ENCODE peak calls at places on chromosome 10, in seven cellular contexts. O is heart left ventricle; T is central memory CD8-positive, alpha-beta T cell; I is activated CD4-positive, alpha-beta T cell treated with anti-CD3 and anti-CD28 coated beads for 36 hours; E is foreskin keratinocyte; U is effector memory CD8-positive, alpha-beta T cell; J is heart right ventricle. P is an unnamed sample.

GRCh38 chr10:100045592-100045991 is 35.8 kb upstream of the DNMBP start:
- ATAC-seq in O (no peak), U (no peak), J (no peak), I (no peak), T (no peak), E (no peak), P (no peak)

GRCh38 chr10:27637601-27638000 is 108.0 kb downstream of the MKX start:
- ATAC-seq in J (no peak), I (no peak), O (no peak), T (no peak), E (no peak), U (no peak), P (no peak)

GRCh38 chr10:17847586-17848296 is 38.6 kb downstream of the MRC1 start:
- ATAC-seq in E (peak; percentile 45), I (peak; percentile 19), O (no peak), T (no peak), U (peak; percentile 39), J (peak; percentile 35), P (no peak)

GRCh38 chr10:45428611-45429510 is 54.8 kb downstream of the ALOX5 start:
- ATAC-seq in U (no peak), E (no peak), J (no peak), I (no peak), O (no peak), T (no peak), P (no peak)

GRCh38 chr10:35577915-35578607 is 27.1 kb upstream of the GJD4 start:
- ATAC-seq in O (peak; percentile 46), U (no peak), T (no peak), I (no peak), E (no peak), J (no peak), P (no peak)

GRCh38 chr10:70296406-70296899 is 12.6 kb upstream of the NPFFR1 start:
- ATAC-seq in I (no peak), E (peak; percentile 94), T (no peak), U (no peak), J (peak; percentile 99), O (peak; percentile 99), P (peak; percentile 99)

GRCh38 chr10:32105782-32106382 is 49.7 kb upstream of the KIF5B start:
- ATAC-seq in I (no peak), E (no peak), T (no peak), U (no peak), O (no peak), J (no peak), P (no peak)

GRCh38 chr10:104521901-104522827 is 118.9 kb upstream of the SORCS3 start:
- ATAC-seq in T (no peak), I (no peak), E (no peak), U (no peak), O (peak; percentile 80), J (peak; percentile 43), P (no peak)

GRCh38 chr10:79340646-79341244 is 6.5 kb upstream of the PPIF start:
- ATAC-seq in I (no peak), T (no peak), O (no peak), E (no peak), U (no peak), J (no peak), P (peak; percentile 14)

GRCh38 chr10:124042656-124043309 is 50.6 kb downstream of the CHST15 start:
- ATAC-seq in J (no peak), I (no peak), O (no peak), E (no peak), T (no peak), U (no peak), P (no peak)

GRCh38 chr10:125041856-125042506 is 100.1 kb downstream of the ZRANB1 start:
- ATAC-seq in T (no peak), I (no peak), O (no peak), E (no peak), U (no peak), J (no peak), P (no peak)

GRCh38 chr10:121236621-121237020 is 361.6 kb downstream of the FGFR2 start:
- ATAC-seq in J (no peak), U (no peak), E (peak; percentile 15), T (no peak), O (no peak), I (no peak), P (no peak)

GRCh38 chr10:89281606-89282395 is 20.0 kb upstream of the IFIT2 start:
- ATAC-seq in O (no peak), T (no peak), U (no peak), E (no peak), I (no peak), J (no peak), P (no peak)

GRCh38 chr10:33334170-33334838 is at the start of gene NRP1:
- ATAC-seq in E (peak; percentile 1), T (peak; percentile 31), O (no peak), I (no peak), J (peak; percentile 16), U (peak; percentile 45), P (peak; percentile 1)

GRCh38 chr10:114208351-114208750 is 29.2 kb downstream of the TDRD1 start:
- ATAC-seq in U (no peak), I (no peak), E (no peak), O (peak; percentile 66), J (no peak), T (no peak), P (no peak)

GRCh38 chr10:63866075-63866746 is 345.0 kb downstream of the REEP3 start:
- ATAC-seq in I (peak; percentile 81), U (peak; percentile 73), E (peak; percentile 86), O (peak; percentile 62), J (peak; percentile 43), T (peak; percentile 52), P (peak; percentile 60)

GRCh38 chr10:47256753-47257336 is 43.2 kb upstream of the GDF10 start:
- ATAC-seq in T (no peak), O (no peak), I (peak; percentile 9), E (peak; percentile 18), U (peak; percentile 39), J (no peak), P (no peak)

GRCh38 chr10:88534072-88534665 is 48.9 kb downstream of the RNLS start:
- ATAC-seq in J (no peak), T (no peak), U (no peak), O (no peak), E (no peak), I (no peak), P (no peak)

GRCh38 chr10:13977861-13978843 is 352.6 kb downstream of the FRMD4A start:
- ATAC-seq in T (no peak), J (no peak), E (no peak), O (no peak), U (no peak), I (no peak), P (peak; percentile 77)

GRCh38 chr10:118840071-118840775 is 85.5 kb upstream of the CACUL1 start:
- ATAC-seq in J (no peak), T (no peak), O (no peak), I (peak; percentile 97), U (no peak), E (peak; percentile 85), P (no peak)

GRCh38 chr10:71984798-71985388 is 20.7 kb downstream of the CHST3 start:
- ATAC-seq in J (no peak), U (no peak), E (no peak), T (no peak), O (no peak), I (peak; percentile 40), P (no peak)

GRCh38 chr10:34816067-34817002 is 1.2 kb upstream of the PARD3 start:
- ATAC-seq in U (no peak), O (no peak), T (no peak), E (peak; percentile 11), I (no peak), J (no peak), P (no peak)

GRCh38 chr10:80924063-80924952 is 386.6 kb downstream of the SH2D4B start:
- ATAC-seq in E (peak; percentile 77), O (no peak), I (no peak), U (no peak), J (peak; percentile 43), T (no peak), P (no peak)

GRCh38 chr10:2012209-2012608 is 274.9 kb upstream of the ADARB2 start:
- ATAC-seq in I (no peak), E (no peak), T (no peak), O (peak; percentile 42), U (no peak), J (no peak), P (no peak)

GRCh38 chr10:110637558-110638053 is 6.5 kb upstream of the RBM20 start:
- ATAC-seq in U (no peak), T (no peak), J (no peak), E (no peak), I (no peak), O (no peak), P (no peak)

GRCh38 chr10:62394556-62395018 is 20.4 kb downstream of the ZNF365 start:
- ATAC-seq in U (no peak), E (no peak), O (no peak), I (no peak), T (no peak), J (no peak), P (no peak)

GRCh38 chr10:91800192-91800591 is 2.0 kb downstream of the TNKS2 start:
- ATAC-seq in O (no peak), I (no peak), E (no peak), J (no peak), U (no peak), T (no peak), P (no peak)

GRCh38 chr10:112359606-112360307 is 14.2 kb upstream of the ACSL5 start:
- ATAC-seq in U (no peak), I (no peak), E (no peak), J (no peak), O (no peak), T (no peak), P (no peak)

GRCh38 chr10:22534849-22535604 is 179.4 kb downstream of the PIP4K2A start:
- ATAC-seq in J (no peak), T (no peak), U (no peak), O (peak; percentile 60), I (no peak), E (no peak), P (no peak)

GRCh38 chr10:113639966-113640365 is 23.9 kb downstream of the NRAP start:
- ATAC-seq in U (no peak), T (no peak), I (no peak), E (no peak), O (no peak), J (no peak), P (no peak)

GRCh38 chr10:77801474-77802238 is 124.9 kb downstream of the DLG5 start:
- ATAC-seq in T (peak; percentile 72), E (peak; percentile 86), I (peak; percentile 96), J (no peak), O (no peak), U (peak; percentile 74), P (no peak)

GRCh38 chr10:152915-153314 is 17.7 kb downstream of the ZMYND11 start:
- ATAC-seq in O (no peak), J (no peak), U (no peak), I (no peak), T (no peak), E (no peak), P (no peak)

GRCh38 chr10:36344240-36344639 is 702.1 kb upstream of the FZD8 start:
- ATAC-seq in T (no peak), J (no peak), I (no peak), E (peak; percentile 85), O (no peak), U (no peak), P (no peak)

GRCh38 chr10:88278912-88279311 is 304.2 kb downstream of the RNLS start:
- ATAC-seq in O (no peak), J (no peak), T (no peak), I (peak; percentile 66), E (no peak), U (peak; percentile 29), P (no peak)

GRCh38 chr10:71745659-71746250 is 26.2 kb upstream of the C10orf105 start:
- ATAC-seq in E (no peak), O (no peak), I (no peak), T (no peak), J (no peak), U (no peak), P (no peak)

P was measured in gastroesophageal sphincter.